ENCODE peak calls at places on chromosomes 6 and 20, in four cellular contexts. R is A549, L is HCT116, E is OCI-LY7. G is an unnamed sample.

GRCh38 chr6:168582581-168582981 is 141.6 kb downstream of the SMOC2 start:
- DNase-seq in R (no peak), L (no peak), E (no peak), G (no peak)

GRCh38 chr6:4667591-4667990 is 108.6 kb upstream of the CDYL start:
- DNase-seq in R (no peak), L (no peak), E (no peak), G (no peak)

GRCh38 chr6:47319867-47320266 is 10.2 kb upstream of the TNFRSF21 start:
- DNase-seq in R (no peak), L (no peak), E (no peak), G (no peak)

GRCh38 chr6:37083243-37084138 is 78.0 kb downstream of the FGD2 start:
- DNase-seq in R (no peak), L (no peak), E (no peak), G (no peak)

GRCh38 chr20:21435576-21435975 is 38.2 kb upstream of the NKX2-4 start:
- DNase-seq in R (no peak), L (no peak), E (no peak), G (no peak)

GRCh38 chr20:1427457-1428054 is 34.7 kb upstream of the FKBP1A start:
- DNase-seq in R (no peak), L (no peak), E (no peak), G (peak)

GRCh38 chr20:17612287-17612974 is 42.6 kb downstream of the DSTN start:
- DNase-seq in R (no peak), L (no peak), E (no peak), G (no peak)

GRCh38 chr6:16157909-16158308 is 29.0 kb downstream of the MYLIP start:
- DNase-seq in R (no peak), L (no peak), E (no peak), G (no peak)

GRCh38 chr6:115891704-115892225 is 168.9 kb downstream of the FRK start:
- DNase-seq in R (no peak), L (no peak), E (no peak), G (peak)

GRCh38 chr20:44411020-44411756 is 55.7 kb downstream of the HNF4A start:
- DNase-seq in R (no peak), L (no peak), E (no peak), G (no peak)

GRCh38 chr20:36167826-36168634 is 13.5 kb downstream of the EPB41L1 start:
- DNase-seq in R (peak), L (peak), E (no peak), G (peak)

GRCh38 chr6:40599580-40599979 is 12.4 kb upstream of the LRFN2 start:
- DNase-seq in R (no peak), L (no peak), E (no peak), G (no peak)

GRCh38 chr20:2698186-2698817 is 5.7 kb downstream of the EBF4 start:
- DNase-seq in R (no peak), L (no peak), E (no peak), G (no peak)

GRCh38 chr6:37006793-37007339 is 1.4 kb downstream of the FGD2 start:
- DNase-seq in R (no peak), L (no peak), E (peak), G (no peak)

GRCh38 chr20:1895674-1896496 is 678 bp downstream of the SIRPA start:
- DNase-seq in R (peak), L (no peak), E (no peak), G (no peak)

GRCh38 chr6:17361013-17361412 is 32.4 kb upstream of the CAP2 start:
- DNase-seq in R (no peak), L (no peak), E (no peak), G (peak)

GRCh38 chr6:131966443-131966842 is 15.3 kb upstream of the CCN2 start:
- DNase-seq in R (no peak), L (no peak), E (no peak), G (no peak)

GRCh38 chr20:7210910-7211309 is 443.4 kb downstream of the BMP2 start:
- DNase-seq in R (no peak), L (no peak), E (no peak), G (no peak)

GRCh38 chr6:118594877-118595276 is 46.8 kb downstream of the PLN start:
- DNase-seq in R (no peak), L (no peak), E (no peak), G (no peak)

GRCh38 chr6:143528164-143528811 is 16.8 kb upstream of the FUCA2 start:
- DNase-seq in R (no peak), L (no peak), E (no peak), G (no peak)

GRCh38 chr20:41217422-41217821 is 80.1 kb downstream of the PLCG1 start:
- DNase-seq in R (no peak), L (no peak), E (no peak), G (no peak)

GRCh38 chr20:40511478-40511877 is 177.6 kb downstream of the MAFB start:
- DNase-seq in R (no peak), L (no peak), E (no peak), G (no peak)

GRCh38 chr6:19327246-19327645 is 509.9 kb upstream of the ID4 start:
- DNase-seq in R (no peak), L (no peak), E (no peak), G (peak)

GRCh38 chr20:34074101-34074760 is 37.8 kb downstream of the EIF2S2 start:
- DNase-seq in R (no peak), L (no peak), E (no peak), G (peak)

GRCh38 chr20:62120990-62121775 is 1.1 kb upstream of the LSM14B start:
- DNase-seq in R (peak), L (peak), E (peak), G (peak)
- H3K4me3 ChIP-seq in R (peak), L (peak), E (peak), G (peak)

DNA sequence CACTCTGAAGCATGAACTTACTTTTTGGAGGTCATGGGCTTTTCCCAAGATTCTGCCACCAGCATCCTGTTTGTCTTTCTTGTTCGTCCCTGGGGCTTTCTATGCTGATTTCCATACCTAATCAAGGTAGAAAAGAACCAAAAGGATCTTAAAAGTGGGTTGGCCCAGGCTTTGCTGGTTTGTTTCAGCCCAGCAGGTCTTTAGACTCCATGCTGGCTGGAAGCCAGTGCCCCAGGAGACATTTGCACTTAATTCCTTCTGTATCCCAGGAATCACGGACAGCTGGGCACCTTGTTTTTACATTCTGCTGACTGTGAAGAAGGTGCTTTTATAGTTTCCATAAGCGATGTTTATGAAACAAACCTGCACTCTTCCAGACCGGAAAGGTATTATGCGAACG is 195.9 kb downstream of the CDH4 start:
- DNase-seq in R (no peak), L (no peak), E (no peak), G (no peak)
- H3K4me2 ChIP-seq in R (no peak), L (no peak), E (no peak), G (no peak)

GRCh38 chr20:24665741-24666191 is 196.3 kb downstream of the SYNDIG1 start:
- DNase-seq in R (no peak), L (no peak), E (no peak), G (no peak)
- H3K4me3 ChIP-seq in R (no peak), L (no peak), E (no peak), G (no peak)

GRCh38 chr6:10759884-10760329 is 12.3 kb downstream of the TMEM14B start:
- DNase-seq in R (peak), L (peak), E (no peak), G (peak)
- H3K4me2 ChIP-seq in R (peak), L (peak), E (no peak), G (peak)

DNA sequence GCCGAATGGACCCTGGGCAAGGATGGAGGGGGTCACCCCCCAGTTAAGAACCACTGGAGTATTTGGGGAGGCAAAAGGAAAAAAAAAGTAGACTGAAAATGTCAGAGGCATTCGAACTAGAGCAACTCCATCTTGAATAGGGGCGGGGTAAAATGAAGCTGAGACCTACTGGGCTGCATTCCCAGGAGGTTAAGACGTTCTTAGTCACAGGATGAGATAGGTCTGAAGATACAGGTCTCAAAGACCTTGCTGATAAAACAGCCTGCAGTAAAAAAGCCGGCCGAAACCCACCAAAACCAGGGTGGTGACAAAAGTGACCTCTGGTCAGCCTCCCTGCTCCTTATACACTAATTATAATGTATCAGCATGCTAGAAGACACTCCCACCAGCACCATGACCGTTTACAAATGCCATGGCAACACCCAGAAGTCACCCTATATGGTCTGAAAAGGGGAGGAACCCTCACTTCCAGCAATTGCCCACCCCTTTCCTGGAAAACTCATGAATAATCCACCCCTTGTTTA is 70.4 kb upstream of the KCNG1 start:
- DNase-seq in R (no peak), L (no peak), E (no peak), G (peak)
- H3K4me3 ChIP-seq in R (no peak), L (no peak), E (no peak), G (no peak)

DNA sequence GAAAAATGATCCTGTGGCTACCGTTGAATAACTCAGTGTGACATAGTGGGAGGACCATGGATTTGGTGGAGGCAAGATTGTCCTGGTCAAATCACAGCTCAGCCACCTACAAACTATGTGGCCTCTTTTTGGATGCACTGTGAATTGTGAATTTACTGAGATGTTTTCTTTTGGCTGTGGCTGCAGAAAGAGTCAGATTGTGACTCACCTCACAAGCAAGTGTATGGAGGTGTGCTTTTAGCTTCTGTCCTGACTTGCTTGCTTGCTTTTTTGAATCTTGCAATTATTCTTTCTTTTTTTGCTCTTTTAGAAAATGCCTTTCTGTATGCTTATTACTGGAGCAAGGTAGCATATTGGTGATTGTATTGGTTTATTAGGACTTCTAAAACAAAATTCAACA is 122.9 kb upstream of the FOXO3 start:
- DNase-seq in R (no peak), L (no peak), E (no peak), G (no peak)
- H3K4me2 ChIP-seq in R (no peak), L (no peak), E (no peak), G (no peak)

GRCh38 chr6:108194503-108194902 is 28.7 kb downstream of the NR2E1 start:
- DNase-seq in R (no peak), L (no peak), E (no peak), G (no peak)

GRCh38 chr6:108193120-108193519 is 27.3 kb downstream of the NR2E1 start:
- DNase-seq in R (no peak), L (no peak), E (no peak), G (no peak)

GRCh38 chr6:108195209-108195608 is 29.4 kb downstream of the NR2E1 start:
- DNase-seq in R (no peak), L (no peak), E (no peak), G (no peak)

GRCh38 chr6:108198761-108199498 is 33.1 kb downstream of the NR2E1 start:
- DNase-seq in R (no peak), L (no peak), E (no peak), G (no peak)

GRCh38 chr6:108193835-108194234 is 28.0 kb downstream of the NR2E1 start:
- DNase-seq in R (no peak), L (no peak), E (no peak), G (no peak)
- H3K4me3 ChIP-seq in R (no peak), L (no peak), E (no peak), G (no peak)

DNA sequence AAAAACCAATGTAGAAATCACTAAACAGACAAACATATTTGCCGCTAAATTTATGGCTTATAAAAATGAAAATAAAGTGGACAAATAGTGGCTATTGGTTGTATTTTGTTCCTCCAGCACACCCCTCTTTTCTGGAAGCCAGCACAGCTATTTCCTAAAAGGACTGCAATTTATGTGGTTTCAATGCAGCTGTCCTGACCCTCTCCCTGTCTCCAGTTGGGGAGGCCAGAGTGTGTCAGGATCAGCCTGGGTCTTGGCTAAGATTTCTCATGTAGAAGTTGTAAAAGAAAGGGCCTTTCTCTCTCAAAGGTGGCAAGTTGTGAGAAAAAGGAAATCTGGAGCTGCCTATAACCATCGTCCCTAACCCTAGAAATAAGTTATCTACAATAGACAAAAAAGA is 165.6 kb downstream of the ALDH8A1 start:
- DNase-seq in R (no peak), L (no peak), E (no peak), G (no peak)
- H3K4me2 ChIP-seq in R (no peak), L (no peak), E (no peak), G (no peak)

G was measured in PC-3.